ENCODE peak calls at places on chromosomes 6 and 20, in four cellular contexts. Z, F, T and W are unnamed samples.

GRCh38 chr20:59207235-59207634 is 43.6 kb downstream of the ZNF831 start:
- DNase-seq in Z (no peak), F (no peak), T (no peak), W (no peak)

GRCh38 chr20:64110411-64111068 is 3.2 kb upstream of the NPBWR2 start:
- DNase-seq in Z (no peak), F (no peak), T (no peak), W (no peak)

GRCh38 chr6:11804135-11804534 is 25.5 kb upstream of the ADTRP start:
- DNase-seq in Z (no peak), F (no peak), T (no peak), W (no peak)

GRCh38 chr6:159213401-159213800 is 44.2 kb downstream of the FNDC1 start:
- DNase-seq in Z (no peak), F (no peak), T (no peak), W (no peak)

GRCh38 chr6:5085638-5086293 is 625 bp downstream of the PPP1R3G start:
- DNase-seq in Z (peak; percentile 53), F (no peak), T (no peak), W (peak; percentile 37)

GRCh38 chr6:109124219-109124618 is 28.9 kb downstream of the CEP57L1 start:
- DNase-seq in Z (no peak), F (no peak), T (no peak), W (no peak)

GRCh38 chr6:143224516-143224915 is 163.8 kb downstream of the AIG1 start:
- DNase-seq in Z (peak; percentile 1), F (no peak), T (no peak), W (no peak)

GRCh38 chr6:43669050-43669921 is 18.3 kb downstream of the MRPS18A start:
- DNase-seq in Z (no peak), F (peak; percentile 11), T (no peak), W (no peak)

GRCh38 chr20:52081066-52081465 is 110.5 kb downstream of the ZFP64 start:
- DNase-seq in Z (no peak), F (no peak), T (no peak), W (no peak)